ENCODE peak calls at places on chromosome 10, in four cellular contexts. J is OCI-LY7, A is SK-N-SH, Z is PC-3. N is an unnamed sample.

GRCh38 chr10:79492256-79492655 is 20.1 kb upstream of the EIF5AL1 start:
- DNase-seq in A (no peak), Z (no peak), J (no peak), N (no peak)

GRCh38 chr10:1210667-1211066 is 154.5 kb downstream of the WDR37 start:
- DNase-seq in J (no peak), A (no peak), Z (no peak), N (no peak)

GRCh38 chr10:45280113-45280512 is 35.3 kb downstream of the OR13A1 start:
- DNase-seq in A (no peak), J (no peak), Z (no peak), N (no peak)

GRCh38 chr10:126904807-126905686 is at the start of gene DOCK1:
- DNase-seq in Z (peak), A (peak), J (no peak), N (peak)

GRCh38 chr10:43350686-43351085 is 20.8 kb upstream of the FXYD4 start:
- DNase-seq in J (no peak), A (peak), Z (no peak), N (no peak)

GRCh38 chr10:24257588-24257987 is 48.6 kb downstream of the KIAA1217 start:
- DNase-seq in J (no peak), A (no peak), Z (no peak), N (no peak)

GRCh38 chr10:38038107-38038931 is 27.8 kb downstream of the ZNF33A start:
- DNase-seq in J (peak), Z (no peak), A (no peak), N (peak)

GRCh38 chr10:90920986-90921643 is at the start of gene ANKRD1:
- DNase-seq in Z (peak), J (no peak), A (no peak), N (peak)

GRCh38 chr10:59499460-59499859 is 137.1 kb upstream of the FAM13C start:
- DNase-seq in J (no peak), Z (no peak), A (no peak), N (no peak)

GRCh38 chr10:48478469-48478868 is 126.4 kb downstream of the ARHGAP22 start:
- DNase-seq in J (no peak), Z (no peak), A (no peak), N (no peak)

GRCh38 chr10:114291076-114291475 is 52.0 kb downstream of the VWA2 start:
- DNase-seq in A (no peak), J (no peak), Z (no peak), N (no peak)

GRCh38 chr10:89001024-89001423 is 10.4 kb downstream of the FAS start:
- DNase-seq in Z (no peak), A (no peak), J (peak), N (no peak)

GRCh38 chr10:132900211-132900756 is 42.1 kb downstream of the CFAP46 start:
- DNase-seq in J (no peak), Z (no peak), A (no peak), N (no peak)

GRCh38 chr10:101193210-101193609 is 36.1 kb downstream of the LBX1 start:
- DNase-seq in J (no peak), Z (no peak), A (no peak), N (no peak)

GRCh38 chr10:19629559-19629958 is 186.7 kb upstream of the PLXDC2 start:
- DNase-seq in A (no peak), Z (no peak), J (no peak), N (peak)

GRCh38 chr10:43250925-43251663 is 15.8 kb downstream of the RASGEF1A start:
- DNase-seq in J (no peak), Z (no peak), A (no peak), N (no peak)

GRCh38 chr10:63631971-63632370 is 110.8 kb downstream of the REEP3 start:
- DNase-seq in A (no peak), J (no peak), Z (no peak), N (no peak)

GRCh38 chr10:76082232-76082631 is 650.8 kb downstream of the LRMDA start:
- DNase-seq in Z (peak), A (no peak), J (no peak), N (no peak)

GRCh38 chr10:128053356-128053755 is 72.9 kb downstream of the MKI67 start:
- DNase-seq in Z (no peak), J (no peak), A (no peak), N (no peak)

GRCh38 chr10:68550747-68551411 is 9.3 kb upstream of the TET1 start:
- DNase-seq in J (peak), Z (peak), A (peak), N (peak)
- H2AFZ ChIP-seq in J (no peak), Z (peak), A (peak), N (no peak)

DNA sequence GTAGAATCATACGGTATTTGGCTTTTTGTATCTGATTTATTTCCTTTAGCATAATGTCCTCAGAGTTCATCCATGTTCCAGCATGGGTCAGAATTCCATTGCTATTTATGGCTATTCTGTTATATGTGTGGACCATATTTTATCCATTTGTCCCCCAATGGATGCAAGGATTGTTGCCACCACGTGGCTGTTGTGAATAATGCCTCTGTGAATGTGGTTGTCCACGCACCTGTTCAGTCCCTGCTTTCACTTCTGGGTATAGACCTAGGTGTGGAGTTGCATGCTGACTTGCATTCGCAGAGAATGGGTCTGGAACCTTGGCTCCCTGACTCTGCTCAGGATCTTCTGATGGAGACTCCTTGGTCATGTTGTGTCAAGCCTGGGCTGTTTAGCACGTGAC is 199.9 kb downstream of the CAMK1D start:
- DNase-seq in Z (peak), J (peak), A (no peak), N (no peak)
- TF ChIP-seq CTCF in Z (peak), J (peak), A (peak), N (no peak)

DNA sequence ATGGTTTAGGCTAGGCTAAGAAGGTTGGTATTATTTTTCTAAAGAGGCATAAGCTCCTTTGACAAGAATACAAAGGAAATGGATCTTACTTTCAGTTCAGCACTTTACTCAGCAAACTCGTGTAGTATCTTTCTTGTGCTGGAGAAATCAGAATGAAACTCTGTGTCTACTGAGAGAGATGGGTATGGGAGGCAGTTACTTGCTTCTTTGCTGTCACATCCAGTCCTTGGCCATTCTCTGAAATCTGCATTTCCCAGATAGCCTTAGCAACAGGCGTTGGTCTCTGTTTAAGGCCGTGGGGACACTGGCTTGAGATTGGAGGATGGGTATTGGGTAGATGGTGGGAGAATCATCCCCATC is 180.5 kb downstream of the NRP1 start:
- DNase-seq in J (no peak), Z (no peak), A (no peak), N (no peak)
- H2AFZ ChIP-seq in J (peak), Z (no peak), A (no peak), N (no peak)

DNA sequence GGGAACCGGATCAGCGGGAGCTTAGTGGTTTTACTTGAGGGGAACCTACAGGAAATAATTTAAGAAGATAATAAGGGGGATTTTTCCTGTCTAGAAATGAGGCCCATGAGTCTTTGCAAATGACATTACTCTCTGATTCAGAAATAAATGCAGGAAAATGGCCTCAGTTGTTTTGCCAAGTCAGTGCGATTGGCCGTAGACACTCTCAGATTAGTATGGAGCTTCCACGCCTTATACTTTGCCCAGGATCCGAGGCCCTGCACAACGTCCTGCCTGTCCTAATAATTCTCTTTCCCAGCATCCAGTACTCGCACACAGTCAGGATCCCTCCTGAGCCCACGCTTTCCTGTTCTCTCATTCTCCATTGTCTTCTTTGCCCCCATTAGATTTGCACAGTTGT is 86.3 kb upstream of the LYZL1 start:
- DNase-seq in J (no peak), Z (no peak), A (no peak), N (no peak)
- TF ChIP-seq CTCF in J (no peak), Z (no peak), A (no peak), N (no peak)

N was measured in fibroblast of lung.